ENCODE peak calls at places on chromosomes 13 and 19, in four cellular contexts. One of them, this sample, is unnamed.
A peak's percentile ranks its signal among the peaks of the same experiment; 100 is the strongest.

GRCh38 chr19:55353803-55354697 is 469 bp downstream of the COX6B2 start:
- DNase-seq in HepG2: no peak
- DNase-seq in GM12878: no peak
- DNase-seq in K562: peak; percentile 97
- DNase-seq in this sample: peak; percentile 97

GRCh38 chr19:5891938-5892771 is 11.4 kb downstream of the NDUFA11 start:
- DNase-seq in HepG2: no peak
- DNase-seq in GM12878: no peak
- DNase-seq in K562: peak; percentile 65
- DNase-seq in this sample: peak; percentile 83

GRCh38 chr19:48484247-48484893 is 15.2 kb downstream of the CYTH2 start:
- DNase-seq in HepG2: no peak
- DNase-seq in GM12878: no peak
- DNase-seq in K562: no peak
- DNase-seq in this sample: no peak

GRCh38 chr19:3283246-3283751 is 58.8 kb downstream of the CELF5 start:
- DNase-seq in HepG2: no peak
- DNase-seq in GM12878: no peak
- DNase-seq in K562: no peak
- DNase-seq in this sample: no peak

GRCh38 chr13:45082964-45083363 is 37.3 kb upstream of the GTF2F2 start:
- DNase-seq in HepG2: no peak
- DNase-seq in GM12878: no peak
- DNase-seq in K562: no peak
- DNase-seq in this sample: no peak

GRCh38 chr13:108220042-108220441 is 1.9 kb downstream of the ABHD13 start:
- DNase-seq in HepG2: peak; percentile 9
- DNase-seq in GM12878: no peak
- DNase-seq in K562: no peak
- DNase-seq in this sample: no peak

GRCh38 chr13:38868399-38868798 is 122.2 kb downstream of the STOML3 start:
- DNase-seq in HepG2: no peak
- DNase-seq in GM12878: no peak
- DNase-seq in K562: no peak
- DNase-seq in this sample: no peak

GRCh38 chr19:16598848-16599247 is 26.6 kb upstream of the SLC35E1 start:
- DNase-seq in HepG2: no peak
- DNase-seq in GM12878: no peak
- DNase-seq in K562: no peak
- DNase-seq in this sample: peak; percentile 78

GRCh38 chr13:59415498-59415897 is 748.2 kb downstream of the DIAPH3 start:
- DNase-seq in HepG2: no peak
- DNase-seq in GM12878: no peak
- DNase-seq in K562: no peak
- DNase-seq in this sample: no peak

GRCh38 chr13:39840201-39840600 is 184.7 kb downstream of the COG6 start:
- DNase-seq in HepG2: no peak
- DNase-seq in GM12878: no peak
- DNase-seq in K562: no peak
- DNase-seq in this sample: no peak

GRCh38 chr13:95233026-95233635 is 68.1 kb downstream of the ABCC4 start:
- DNase-seq in HepG2: no peak
- DNase-seq in GM12878: no peak
- DNase-seq in K562: peak; percentile 17
- DNase-seq in this sample: peak; percentile 57

GRCh38 chr19:20472854-20473253 is 92.7 kb downstream of the ZNF737 start:
- DNase-seq in HepG2: no peak
- DNase-seq in GM12878: no peak
- DNase-seq in K562: peak; percentile 1
- DNase-seq in this sample: peak; percentile 12

GRCh38 chr13:84265365-84265764 is 383.1 kb upstream of the SLITRK1 start:
- DNase-seq in HepG2: no peak
- DNase-seq in GM12878: no peak
- DNase-seq in K562: no peak
- DNase-seq in this sample: no peak

GRCh38 chr19:4233282-4233853 is 4.0 kb downstream of the EBI3 start:
- DNase-seq in HepG2: peak; percentile 45
- DNase-seq in GM12878: no peak
- DNase-seq in K562: peak; percentile 75
- DNase-seq in this sample: peak; percentile 84

GRCh38 chr19:27754700-27755099 is 1458.3 kb downstream of the UQCRFS1 start:
- DNase-seq in HepG2: no peak
- DNase-seq in GM12878: no peak
- DNase-seq in K562: no peak
- DNase-seq in this sample: no peak

GRCh38 chr13:43448605-43449004 is 338.2 kb downstream of the ENOX1 start:
- DNase-seq in HepG2: no peak
- DNase-seq in GM12878: no peak
- DNase-seq in K562: no peak
- DNase-seq in this sample: no peak

GRCh38 chr19:48844472-48844871 is 8.2 kb upstream of the HSD17B14 start:
- DNase-seq in HepG2: peak; percentile 82
- DNase-seq in GM12878: no peak
- DNase-seq in K562: peak; percentile 76
- DNase-seq in this sample: peak; percentile 63

GRCh38 chr19:35216026-35216832 is 12.3 kb downstream of the FAM187B start:
- DNase-seq in HepG2: no peak
- DNase-seq in GM12878: no peak
- DNase-seq in K562: no peak
- DNase-seq in this sample: no peak

GRCh38 chr13:106522112-106522511 is 13.3 kb downstream of the EFNB2 start:
- DNase-seq in HepG2: no peak
- DNase-seq in GM12878: no peak
- DNase-seq in K562: no peak
- DNase-seq in this sample: no peak
- TF ChIP-seq ZBTB33 in HepG2: no peak
- TF ChIP-seq ZBTB33 in GM12878: no peak
- TF ChIP-seq ZBTB33 in K562: no peak
- TF ChIP-seq ZBTB33 in this sample: no peak

DNA sequence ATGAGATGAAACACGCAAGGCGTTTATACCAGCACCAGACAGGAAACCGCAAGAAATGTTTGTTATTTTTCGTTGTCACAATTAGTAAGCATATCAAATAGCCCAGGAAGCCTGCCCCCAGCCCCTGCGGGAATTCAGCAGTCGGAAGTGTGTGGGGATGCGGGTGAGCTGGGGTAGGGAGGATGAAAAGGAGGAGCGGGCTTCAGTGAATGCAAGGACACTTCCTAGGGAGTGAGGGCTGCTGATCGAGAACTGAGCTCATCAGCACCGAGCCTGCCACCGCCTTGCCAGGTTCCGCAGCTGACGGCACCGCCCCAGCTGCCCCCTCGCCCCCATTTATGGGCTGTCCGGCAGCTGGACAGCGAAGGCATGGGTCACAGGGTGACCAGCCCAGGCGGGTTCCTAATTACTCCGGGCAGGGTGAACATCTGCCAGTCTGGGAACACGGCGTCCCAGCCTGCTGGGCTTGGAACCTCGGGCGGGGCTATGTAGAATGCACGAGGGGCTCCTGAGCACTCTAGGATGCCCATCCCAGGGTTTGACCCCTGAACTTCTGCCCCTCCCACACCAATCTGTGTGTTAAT is 1.6 kb upstream of the BEST2 start:
- DNase-seq in HepG2: no peak
- DNase-seq in GM12878: no peak
- DNase-seq in K562: no peak
- DNase-seq in this sample: peak; percentile 54
- TF ChIP-seq SMC3 in HepG2: no peak
- TF ChIP-seq SMC3 in GM12878: no peak
- TF ChIP-seq SMC3 in K562: no peak
- TF ChIP-seq SMC3 in this sample: no peak

GRCh38 chr19:19212866-19213265 is 1.1 kb downstream of the NCAN start:
- DNase-seq in HepG2: no peak
- DNase-seq in GM12878: no peak
- DNase-seq in K562: no peak
- DNase-seq in this sample: no peak
- TF ChIP-seq MXI1 in HepG2: no peak
- TF ChIP-seq MXI1 in GM12878: no peak
- TF ChIP-seq MXI1 in K562: no peak
- TF ChIP-seq MXI1 in this sample: no peak

DNA sequence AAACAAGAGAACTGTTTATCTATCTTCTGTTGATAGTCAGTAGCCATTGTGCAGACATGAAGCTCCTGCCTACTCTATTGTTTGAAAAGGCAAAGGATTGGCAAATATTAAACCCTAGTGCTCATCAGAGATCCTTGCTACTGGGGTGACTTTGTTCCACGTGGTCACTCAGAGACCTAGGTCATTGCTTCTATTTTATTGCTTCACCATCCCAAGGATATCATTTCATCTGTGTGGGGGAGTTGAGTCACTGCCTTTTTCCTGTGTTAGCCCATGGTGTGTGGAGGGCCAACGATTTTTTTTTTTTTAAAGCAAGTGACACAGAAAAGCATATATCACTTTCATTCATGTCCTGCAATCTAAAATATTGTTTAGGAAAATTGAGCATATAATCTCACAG is 254.1 kb upstream of the RXFP2 start:
- DNase-seq in HepG2: no peak
- DNase-seq in GM12878: no peak
- DNase-seq in K562: no peak
- DNase-seq in this sample: no peak
- TF ChIP-seq ZBTB33 in HepG2: no peak
- TF ChIP-seq ZBTB33 in GM12878: no peak
- TF ChIP-seq ZBTB33 in K562: no peak
- TF ChIP-seq ZBTB33 in this sample: no peak

GRCh38 chr13:50393641-50394040 is 378.4 kb downstream of the KCNRG start:
- DNase-seq in HepG2: no peak
- DNase-seq in GM12878: no peak
- DNase-seq in K562: no peak
- DNase-seq in this sample: no peak

GRCh38 chr13:50400930-50401553 is 385.8 kb downstream of the KCNRG start:
- DNase-seq in HepG2: peak; percentile 5
- DNase-seq in GM12878: no peak
- DNase-seq in K562: no peak
- DNase-seq in this sample: no peak

GRCh38 chr13:50400035-50400726 is 384.9 kb downstream of the KCNRG start:
- DNase-seq in HepG2: no peak
- DNase-seq in GM12878: no peak
- DNase-seq in K562: no peak
- DNase-seq in this sample: no peak

GRCh38 chr13:50392977-50393376 is 377.7 kb downstream of the KCNRG start:
- DNase-seq in HepG2: no peak
- DNase-seq in GM12878: no peak
- DNase-seq in K562: no peak
- DNase-seq in this sample: no peak

DNA sequence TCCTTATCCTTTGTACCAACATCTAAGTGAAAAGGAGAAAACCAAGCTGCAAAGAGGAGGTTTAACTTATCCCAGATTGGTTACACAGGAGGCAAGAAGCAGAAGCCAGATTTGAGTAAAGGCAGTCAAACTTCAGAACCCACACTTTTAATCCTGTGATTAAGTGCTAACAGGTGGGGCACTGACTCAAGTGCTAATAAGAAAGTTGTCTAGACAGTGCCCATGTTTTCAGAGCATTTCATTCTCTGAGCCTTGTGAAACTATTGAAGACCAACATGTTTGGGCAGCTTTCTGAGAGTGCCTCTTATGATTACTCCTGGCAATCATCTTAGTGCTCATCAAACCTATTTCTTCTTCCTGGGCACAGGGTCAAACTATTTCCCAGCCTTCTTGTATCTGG is 380.8 kb downstream of the KCNRG start:
- DNase-seq in HepG2: no peak
- DNase-seq in GM12878: no peak
- DNase-seq in K562: no peak
- DNase-seq in this sample: no peak
- TF ChIP-seq SMC3 in HepG2: no peak
- TF ChIP-seq SMC3 in GM12878: no peak
- TF ChIP-seq SMC3 in K562: no peak
- TF ChIP-seq SMC3 in this sample: no peak

DNA sequence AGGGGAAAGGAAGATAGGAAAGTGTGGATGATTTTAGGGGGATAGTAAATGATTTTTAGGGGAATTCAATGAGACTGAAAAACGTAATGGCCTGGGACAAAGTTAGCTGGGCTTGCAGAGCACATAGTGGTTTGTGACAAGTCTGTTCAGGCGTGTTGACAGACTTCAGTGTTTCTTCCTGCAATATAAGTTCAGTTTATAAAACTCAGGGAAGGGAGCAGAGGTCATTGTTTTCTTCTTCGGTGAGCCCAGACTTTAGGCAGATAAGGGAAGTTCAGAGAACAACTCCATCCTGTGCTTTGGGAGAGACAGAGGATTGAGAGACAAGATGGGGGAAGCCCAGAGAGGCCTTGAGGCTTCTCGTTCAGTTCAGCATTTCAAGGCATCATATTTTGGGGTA is 45.2 kb upstream of the SLC7A1 start:
- DNase-seq in HepG2: no peak
- DNase-seq in GM12878: no peak
- DNase-seq in K562: no peak
- DNase-seq in this sample: no peak
- TF ChIP-seq MXI1 in HepG2: no peak
- TF ChIP-seq MXI1 in GM12878: no peak
- TF ChIP-seq MXI1 in K562: no peak
- TF ChIP-seq MXI1 in this sample: no peak

DNA sequence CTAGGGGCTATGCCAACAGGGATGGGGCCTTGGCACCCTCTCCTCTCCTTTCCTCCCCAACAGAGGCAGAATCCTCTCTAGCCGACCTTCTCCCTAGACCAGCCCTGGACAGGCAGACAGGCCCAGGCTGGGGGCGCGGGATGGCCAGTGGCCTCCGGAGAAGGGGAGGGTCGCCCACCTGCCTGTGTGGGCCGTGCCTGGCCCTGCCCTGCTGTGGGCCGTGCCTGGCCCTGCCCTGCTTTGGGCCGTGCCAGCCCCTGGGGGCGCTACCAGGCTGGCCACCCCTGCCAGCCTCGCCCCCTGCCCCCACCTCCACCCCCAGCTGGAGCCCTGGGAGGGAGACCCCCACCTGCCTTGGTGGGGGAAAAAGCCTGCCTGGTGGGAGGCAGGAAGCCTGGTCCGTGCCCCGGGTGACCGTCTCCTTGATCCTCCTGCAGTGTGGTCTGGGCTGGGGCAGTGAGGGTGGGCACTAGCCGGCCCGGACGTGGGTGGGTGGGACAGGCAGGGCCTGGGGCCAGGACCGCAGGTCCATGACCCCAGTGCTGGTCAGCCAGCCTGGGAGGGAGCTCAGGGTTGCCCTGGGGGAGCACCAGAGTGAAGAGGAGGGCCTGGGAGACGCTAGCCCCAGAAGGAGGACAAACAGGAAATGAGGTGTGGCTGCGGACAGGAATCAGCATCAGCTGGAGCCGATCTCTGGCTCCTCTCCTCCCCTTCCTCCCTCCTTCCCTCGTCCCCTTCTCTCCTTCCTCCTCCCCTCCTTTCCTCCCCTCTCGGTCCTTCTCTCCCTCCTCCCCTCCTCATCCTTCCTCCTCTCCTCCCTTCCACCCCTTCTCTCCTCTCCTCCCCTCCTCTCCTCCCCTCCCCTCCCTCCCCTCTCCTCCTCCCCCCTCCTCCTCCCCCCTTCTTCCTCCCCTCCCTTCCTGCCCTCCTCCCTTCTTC is 5.1 kb upstream of the MKNK2 start:
- DNase-seq in HepG2: no peak
- DNase-seq in GM12878: no peak
- DNase-seq in K562: no peak
- DNase-seq in this sample: peak; percentile 61
- TF ChIP-seq ZBTB33 in HepG2: no peak
- TF ChIP-seq ZBTB33 in GM12878: no peak
- TF ChIP-seq ZBTB33 in K562: no peak
- TF ChIP-seq ZBTB33 in this sample: no peak